ENCODE peak calls at places on chromosomes 16 and 17, in six cellular contexts. T is choroid plexus epithelial cell, O is BJ, Z is A549, W is AG10803, N is endothelial cell. P is an unnamed sample.

GRCh38 chr17:21352221-21352980 is 23.8 kb upstream of the KCNJ12 start:
- DNase-seq in T (no peak), O (no peak), Z (no peak), W (no peak), N (no peak), P (no peak)

GRCh38 chr17:29807520-29808361 is 122.3 kb downstream of the SSH2 start:
- DNase-seq in T (peak), O (no peak), Z (peak), W (peak), N (peak), P (peak)

GRCh38 chr17:79142375-79142774 is 67.8 kb downstream of the ENGASE start:
- DNase-seq in T (no peak), O (no peak), Z (no peak), W (no peak), N (no peak), P (no peak)

GRCh38 chr17:17412331-17412730 is 64.5 kb upstream of the MED9 start:
- DNase-seq in T (peak), O (peak), Z (no peak), W (peak), N (no peak), P (no peak)

GRCh38 chr17:39650121-39650579 is 13.2 kb downstream of the STARD3 start:
- DNase-seq in T (no peak), O (no peak), Z (no peak), W (no peak), N (no peak), P (no peak)

GRCh38 chr17:39701012-39701783 is 1.3 kb downstream of the ERBB2 start:
- DNase-seq in T (no peak), O (no peak), Z (peak), W (no peak), N (no peak), P (no peak)

GRCh38 chr17:57889892-57890856 is 40.3 kb upstream of the MRPS23 start:
- DNase-seq in T (peak), O (no peak), Z (peak), W (peak), N (no peak), P (peak)

GRCh38 chr17:61247438-61247837 is 152.2 kb upstream of the TBX2 start:
- DNase-seq in T (peak), O (peak), Z (no peak), W (peak), N (no peak), P (peak)

GRCh38 chr16:11359370-11359769 is 14.1 kb downstream of the RMI2 start:
- DNase-seq in T (peak), O (peak), Z (no peak), W (peak), N (no peak), P (no peak)

GRCh38 chr17:28363776-28364650 is 986 bp downstream of the SEBOX start:
- DNase-seq in T (no peak), O (no peak), Z (no peak), W (no peak), N (no peak), P (no peak)

GRCh38 chr17:2364132-2365116 is 27.1 kb downstream of the SGSM2 start:
- DNase-seq in T (no peak), O (no peak), Z (no peak), W (no peak), N (no peak), P (no peak)

GRCh38 chr17:67999291-67999911 is 3.1 kb upstream of the C17orf58 start:
- DNase-seq in T (peak), O (no peak), Z (no peak), W (peak), N (no peak), P (no peak)

GRCh38 chr16:48444574-48444973 is 59.4 kb upstream of the SIAH1 start:
- DNase-seq in T (peak), O (peak), Z (peak), W (peak), N (no peak), P (peak)

GRCh38 chr16:75703341-75703740 is 2.1 kb upstream of the DUXB start:
- DNase-seq in T (no peak), O (no peak), Z (no peak), W (peak), N (no peak), P (no peak)

GRCh38 chr17:49193513-49194296 is 16.7 kb downstream of the GNGT2 start:
- DNase-seq in T (peak), O (no peak), Z (peak), W (peak), N (peak), P (peak)

GRCh38 chr16:78749745-78750268 is 650.4 kb downstream of the WWOX start:
- DNase-seq in T (no peak), O (no peak), Z (no peak), W (no peak), N (no peak), P (no peak)

GRCh38 chr17:1736348-1737281 is 6.1 kb upstream of the SERPINF2 start:
- DNase-seq in T (peak), O (no peak), Z (peak), W (peak), N (no peak), P (no peak)

GRCh38 chr17:43334744-43335400 is 63.9 kb upstream of the ARL4D start:
- DNase-seq in T (no peak), O (no peak), Z (no peak), W (no peak), N (no peak), P (no peak)

GRCh38 chr17:4519361-4519788 is 20.7 kb downstream of the SPNS2 start:
- DNase-seq in T (no peak), O (no peak), Z (no peak), W (no peak), N (no peak), P (no peak)

GRCh38 chr17:34706029-34706428 is 126.6 kb downstream of the TMEM132E start:
- DNase-seq in T (peak), O (no peak), Z (no peak), W (no peak), N (peak), P (no peak)

GRCh38 chr17:50423553-50424159 is 2.4 kb upstream of the ACSF2 start:
- DNase-seq in T (peak), O (peak), Z (no peak), W (peak), N (no peak), P (no peak)

GRCh38 chr16:82987767-82988166 is 361.0 kb downstream of the CDH13 start:
- DNase-seq in T (peak), O (no peak), Z (no peak), W (no peak), N (no peak), P (no peak)

GRCh38 chr16:273547-274421 is 2.0 kb downstream of the RGS11 start:
- DNase-seq in T (no peak), O (no peak), Z (peak), W (no peak), N (no peak), P (no peak)

GRCh38 chr17:73342549-73343167 is 30.9 kb upstream of the CDC42EP4 start:
- DNase-seq in T (peak), O (no peak), Z (peak), W (peak), N (no peak), P (no peak)

GRCh38 chr17:45355087-45355486 is 38.3 kb upstream of the MAP3K14 start:
- DNase-seq in T (no peak), O (no peak), Z (no peak), W (no peak), N (no peak), P (no peak)

GRCh38 chr16:67672739-67673662 is 6.4 kb downstream of the C16orf86 start:
- DNase-seq in T (peak), O (no peak), Z (peak), W (peak), N (peak), P (peak)

GRCh38 chr16:50316102-50316847 is 49.9 kb downstream of the ADCY7 start:
- DNase-seq in T (peak), O (no peak), Z (no peak), W (no peak), N (no peak), P (no peak)

GRCh38 chr17:65398036-65398787 is 163.2 kb downstream of the AXIN2 start:
- DNase-seq in T (no peak), O (no peak), Z (no peak), W (no peak), N (no peak), P (no peak)

GRCh38 chr16:57413301-57413730 is 8.7 kb downstream of the CCL17 start:
- DNase-seq in T (no peak), O (no peak), Z (no peak), W (no peak), N (no peak), P (no peak)

GRCh38 chr16:58411736-58412614 is 19.7 kb downstream of the GINS3 start:
- DNase-seq in T (no peak), O (no peak), Z (no peak), W (no peak), N (no peak), P (no peak)

GRCh38 chr16:49015189-49015540 is 266.5 kb downstream of the CBLN1 start:
- DNase-seq in T (no peak), O (no peak), Z (no peak), W (no peak), N (no peak), P (no peak)

GRCh38 chr17:60766778-60767190 is 89.1 kb downstream of the BCAS3 start:
- DNase-seq in T (no peak), O (no peak), Z (no peak), W (no peak), N (no peak), P (no peak)

GRCh38 chr17:17716837-17717523 is 35.7 kb downstream of the RAI1 start:
- DNase-seq in T (no peak), O (no peak), Z (no peak), W (no peak), N (no peak), P (no peak)

GRCh38 chr17:10119203-10120112 is 78.9 kb downstream of the GAS7 start:
- DNase-seq in T (no peak), O (no peak), Z (no peak), W (peak), N (no peak), P (no peak)

GRCh38 chr17:49513616-49514373 is 18.7 kb downstream of the NGFR start:
- DNase-seq in T (no peak), O (no peak), Z (no peak), W (no peak), N (no peak), P (no peak)

GRCh38 chr17:18920911-18921441 is 31.0 kb upstream of the SLC5A10 start:
- DNase-seq in T (peak), O (peak), Z (no peak), W (no peak), N (no peak), P (no peak)

GRCh38 chr17:33287096-33287495 is 6.0 kb downstream of the ASIC2 start:
- DNase-seq in T (no peak), O (no peak), Z (no peak), W (no peak), N (no peak), P (no peak)

GRCh38 chr17:29838961-29839360 is 91.1 kb downstream of the SSH2 start:
- DNase-seq in T (peak), O (no peak), Z (no peak), W (peak), N (peak), P (no peak)

GRCh38 chr17:76710863-76711611 is at the start of gene MXRA7:
- DNase-seq in T (peak), O (no peak), Z (peak), W (peak), N (peak), P (no peak)

GRCh38 chr17:76706817-76707216 is 3.9 kb downstream of the MXRA7 start:
- DNase-seq in T (no peak), O (no peak), Z (no peak), W (no peak), N (no peak), P (no peak)

GRCh38 chr17:76704799-76705198 is 6.0 kb downstream of the MXRA7 start:
- DNase-seq in T (no peak), O (no peak), Z (no peak), W (no peak), N (no peak), P (no peak)

GRCh38 chr17:76709077-76709950 is 1.5 kb downstream of the MXRA7 start:
- DNase-seq in T (peak), O (peak), Z (no peak), W (peak), N (no peak), P (peak)

DNA sequence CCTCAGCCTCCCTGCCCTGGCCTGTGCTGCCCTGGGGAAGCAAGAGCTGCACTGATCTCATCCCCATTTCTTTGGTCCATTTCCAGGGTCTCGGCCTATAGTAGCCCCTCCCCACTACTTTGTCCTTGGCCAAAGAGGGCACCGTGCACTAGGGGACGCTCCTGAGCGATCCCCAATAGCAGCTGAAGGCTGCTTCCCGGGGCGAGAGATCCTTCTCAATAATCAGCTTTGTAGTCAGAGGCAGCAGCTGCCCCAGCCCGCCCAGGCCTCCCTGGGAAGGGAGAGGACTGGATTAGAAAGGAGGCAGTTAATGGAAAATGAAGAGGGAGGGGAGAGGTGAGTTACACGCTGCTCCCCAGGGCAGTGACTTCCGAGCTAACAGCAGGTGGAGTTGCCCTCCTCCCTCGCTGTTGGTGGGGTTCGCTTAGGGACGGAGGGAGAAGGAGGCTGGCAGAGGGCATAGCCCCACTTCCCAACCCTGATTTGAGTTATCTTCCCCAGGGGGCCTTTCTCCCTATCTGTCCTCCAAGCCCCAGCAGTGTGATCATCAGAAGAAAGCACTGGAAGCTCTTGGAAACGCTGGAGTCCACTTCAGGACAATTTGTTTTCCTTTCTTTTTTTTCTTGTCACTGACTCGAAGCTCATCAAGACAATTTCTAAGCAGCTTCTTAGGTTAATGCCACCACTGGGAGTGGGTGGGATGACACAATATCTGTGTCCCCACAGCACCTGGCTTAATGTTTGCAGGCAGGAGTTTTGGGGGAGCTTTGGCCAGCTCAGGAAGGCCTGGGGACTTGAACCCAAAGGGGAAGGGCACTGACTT is 2.6 kb downstream of the MXRA7 start:
- DNase-seq in T (no peak), O (no peak), Z (no peak), W (no peak), N (peak), P (no peak)
- TF ChIP-seq CTCF in T (peak), O (peak), Z (peak), W (peak), N (no peak), P (peak)

GRCh38 chr16:7270823-7271222 is 61.8 kb upstream of the RBFOX1 start:
- DNase-seq in T (no peak), O (no peak), Z (no peak), W (no peak), N (no peak), P (no peak)

GRCh38 chr16:7272567-7273158 is 60.0 kb upstream of the RBFOX1 start:
- DNase-seq in T (no peak), O (no peak), Z (no peak), W (no peak), N (no peak), P (no peak)

GRCh38 chr16:7270006-7270405 is 62.6 kb upstream of the RBFOX1 start:
- DNase-seq in T (no peak), O (no peak), Z (no peak), W (no peak), N (no peak), P (no peak)

GRCh38 chr16:7268182-7268581 is 64.5 kb upstream of the RBFOX1 start:
- DNase-seq in T (peak), O (no peak), Z (peak), W (no peak), N (peak), P (no peak)
- TF ChIP-seq CTCF in T (peak), O (peak), Z (no peak), W (peak), N (peak), P (no peak)

GRCh38 chr17:7972131-7972785 is 30.2 kb upstream of the GUCY2D start:
- DNase-seq in T (peak), O (no peak), Z (no peak), W (no peak), N (no peak), P (no peak)
- TF ChIP-seq CTCF in T (peak), O (no peak), Z (peak), W (peak), N (no peak), P (peak)

GRCh38 chr16:28981517-28981916 is 3.3 kb upstream of the LAT start:
- DNase-seq in T (peak), O (no peak), Z (peak), W (no peak), N (peak), P (no peak)
- TF ChIP-seq CTCF in T (peak), O (peak), Z (peak), W (peak), N (peak), P (peak)

GRCh38 chr16:8634991-8635736 is 13.7 kb downstream of the METTL22 start:
- DNase-seq in T (peak), O (no peak), Z (peak), W (peak), N (peak), P (no peak)
- TF ChIP-seq CTCF in T (peak), O (peak), Z (peak), W (peak), N (peak), P (peak)

GRCh38 chr17:80454557-80455327 is 21.7 kb downstream of the NPTX1 start:
- DNase-seq in T (peak), O (peak), Z (peak), W (peak), N (peak), P (peak)
- TF ChIP-seq CTCF in T (no peak), O (no peak), Z (no peak), W (no peak), N (no peak), P (no peak)

P was measured in AG09319.